ENCODE peak calls at places on chromosomes 5 and 9, in eight cellular contexts. One of them, this sample, is unnamed.

GRCh38 chr5:135039526-135040296 is 5.7 kb upstream of the PITX1 start:
- DNase-seq in hypothalamus: no peak
- DNase-seq in glutamatergic neuron: peak
- DNase-seq in activated naive CD4-positive, alpha-beta T cell treated with Interleukin-2 at 50 U/mL for 16 hours: no peak
- DNase-seq in cardiac fibroblast: no peak
- DNase-seq in H9: peak
- DNase-seq in choroid plexus epithelial cell: no peak
- DNase-seq in activated CD4-positive, alpha-beta T cell treated with anti-CD3 and anti-CD28 coated beads, Interleukin-2, amount 50 U/mL, for 4 hours: no peak
- DNase-seq in this sample: no peak

GRCh38 chr5:121795511-121795910 is 56.2 kb upstream of the FTMT start:
- DNase-seq in hypothalamus: no peak
- DNase-seq in glutamatergic neuron: no peak
- DNase-seq in activated naive CD4-positive, alpha-beta T cell treated with Interleukin-2 at 50 U/mL for 16 hours: no peak
- DNase-seq in cardiac fibroblast: no peak
- DNase-seq in H9: peak
- DNase-seq in choroid plexus epithelial cell: no peak
- DNase-seq in activated CD4-positive, alpha-beta T cell treated with anti-CD3 and anti-CD28 coated beads, Interleukin-2, amount 50 U/mL, for 4 hours: no peak
- DNase-seq in this sample: no peak

GRCh38 chr5:42919600-42919999 is 107.9 kb upstream of the SELENOP start:
- DNase-seq in hypothalamus: no peak
- DNase-seq in glutamatergic neuron: no peak
- DNase-seq in activated naive CD4-positive, alpha-beta T cell treated with Interleukin-2 at 50 U/mL for 16 hours: no peak
- DNase-seq in cardiac fibroblast: no peak
- DNase-seq in H9: no peak
- DNase-seq in choroid plexus epithelial cell: no peak
- DNase-seq in activated CD4-positive, alpha-beta T cell treated with anti-CD3 and anti-CD28 coated beads, Interleukin-2, amount 50 U/mL, for 4 hours: no peak
- DNase-seq in this sample: no peak

GRCh38 chr5:150286820-150287219 is 2.8 kb downstream of the CAMK2A start:
- DNase-seq in hypothalamus: no peak
- DNase-seq in glutamatergic neuron: peak
- DNase-seq in activated naive CD4-positive, alpha-beta T cell treated with Interleukin-2 at 50 U/mL for 16 hours: no peak
- DNase-seq in cardiac fibroblast: no peak
- DNase-seq in H9: peak
- DNase-seq in choroid plexus epithelial cell: no peak
- DNase-seq in activated CD4-positive, alpha-beta T cell treated with anti-CD3 and anti-CD28 coated beads, Interleukin-2, amount 50 U/mL, for 4 hours: no peak
- DNase-seq in this sample: no peak

GRCh38 chr9:120392245-120392644 is 187.7 kb downstream of the CDK5RAP2 start:
- DNase-seq in hypothalamus: no peak
- DNase-seq in glutamatergic neuron: no peak
- DNase-seq in activated naive CD4-positive, alpha-beta T cell treated with Interleukin-2 at 50 U/mL for 16 hours: no peak
- DNase-seq in cardiac fibroblast: no peak
- DNase-seq in H9: no peak
- DNase-seq in choroid plexus epithelial cell: no peak
- DNase-seq in activated CD4-positive, alpha-beta T cell treated with anti-CD3 and anti-CD28 coated beads, Interleukin-2, amount 50 U/mL, for 4 hours: no peak
- DNase-seq in this sample: no peak

GRCh38 chr5:143698534-143698933 is 113.4 kb upstream of the HMHB1 start:
- DNase-seq in hypothalamus: no peak
- DNase-seq in glutamatergic neuron: no peak
- DNase-seq in activated naive CD4-positive, alpha-beta T cell treated with Interleukin-2 at 50 U/mL for 16 hours: no peak
- DNase-seq in cardiac fibroblast: no peak
- DNase-seq in H9: no peak
- DNase-seq in choroid plexus epithelial cell: no peak
- DNase-seq in activated CD4-positive, alpha-beta T cell treated with anti-CD3 and anti-CD28 coated beads, Interleukin-2, amount 50 U/mL, for 4 hours: no peak
- DNase-seq in this sample: no peak

GRCh38 chr5:54638090-54638489 is 120.5 kb downstream of the SNX18 start:
- DNase-seq in hypothalamus: no peak
- DNase-seq in glutamatergic neuron: no peak
- DNase-seq in activated naive CD4-positive, alpha-beta T cell treated with Interleukin-2 at 50 U/mL for 16 hours: no peak
- DNase-seq in cardiac fibroblast: no peak
- DNase-seq in H9: no peak
- DNase-seq in choroid plexus epithelial cell: no peak
- DNase-seq in activated CD4-positive, alpha-beta T cell treated with anti-CD3 and anti-CD28 coated beads, Interleukin-2, amount 50 U/mL, for 4 hours: no peak
- DNase-seq in this sample: peak

GRCh38 chr5:74034738-74035137 is 408.7 kb downstream of the ARHGEF28 start:
- DNase-seq in hypothalamus: no peak
- DNase-seq in glutamatergic neuron: no peak
- DNase-seq in activated naive CD4-positive, alpha-beta T cell treated with Interleukin-2 at 50 U/mL for 16 hours: no peak
- DNase-seq in cardiac fibroblast: peak
- DNase-seq in H9: no peak
- DNase-seq in choroid plexus epithelial cell: peak
- DNase-seq in activated CD4-positive, alpha-beta T cell treated with anti-CD3 and anti-CD28 coated beads, Interleukin-2, amount 50 U/mL, for 4 hours: no peak
- DNase-seq in this sample: no peak

GRCh38 chr9:72305102-72305546 is 59.9 kb downstream of the ZFAND5 start:
- DNase-seq in hypothalamus: no peak
- DNase-seq in glutamatergic neuron: no peak
- DNase-seq in activated naive CD4-positive, alpha-beta T cell treated with Interleukin-2 at 50 U/mL for 16 hours: peak
- DNase-seq in cardiac fibroblast: peak
- DNase-seq in H9: peak
- DNase-seq in choroid plexus epithelial cell: peak
- DNase-seq in activated CD4-positive, alpha-beta T cell treated with anti-CD3 and anti-CD28 coated beads, Interleukin-2, amount 50 U/mL, for 4 hours: no peak
- DNase-seq in this sample: no peak

GRCh38 chr5:34905564-34905963 is 9.7 kb downstream of the RAD1 start:
- DNase-seq in hypothalamus: no peak
- DNase-seq in glutamatergic neuron: no peak
- DNase-seq in activated naive CD4-positive, alpha-beta T cell treated with Interleukin-2 at 50 U/mL for 16 hours: no peak
- DNase-seq in cardiac fibroblast: peak
- DNase-seq in H9: no peak
- DNase-seq in choroid plexus epithelial cell: peak
- DNase-seq in activated CD4-positive, alpha-beta T cell treated with anti-CD3 and anti-CD28 coated beads, Interleukin-2, amount 50 U/mL, for 4 hours: no peak
- DNase-seq in this sample: no peak

GRCh38 chr9:8604201-8604600 is 804.6 kb upstream of the DMAC1 start:
- DNase-seq in hypothalamus: no peak
- DNase-seq in glutamatergic neuron: no peak
- DNase-seq in activated naive CD4-positive, alpha-beta T cell treated with Interleukin-2 at 50 U/mL for 16 hours: no peak
- DNase-seq in cardiac fibroblast: no peak
- DNase-seq in H9: no peak
- DNase-seq in choroid plexus epithelial cell: peak
- DNase-seq in activated CD4-positive, alpha-beta T cell treated with anti-CD3 and anti-CD28 coated beads, Interleukin-2, amount 50 U/mL, for 4 hours: no peak
- DNase-seq in this sample: no peak

GRCh38 chr5:149205625-149206523 is 64.6 kb downstream of the ABLIM3 start:
- DNase-seq in hypothalamus: no peak
- DNase-seq in glutamatergic neuron: no peak
- DNase-seq in activated naive CD4-positive, alpha-beta T cell treated with Interleukin-2 at 50 U/mL for 16 hours: no peak
- DNase-seq in cardiac fibroblast: peak
- DNase-seq in H9: no peak
- DNase-seq in choroid plexus epithelial cell: peak
- DNase-seq in activated CD4-positive, alpha-beta T cell treated with anti-CD3 and anti-CD28 coated beads, Interleukin-2, amount 50 U/mL, for 4 hours: no peak
- DNase-seq in this sample: no peak

GRCh38 chr5:132275367-132276220 is 18.1 kb downstream of the PDLIM4 start:
- DNase-seq in hypothalamus: no peak
- DNase-seq in glutamatergic neuron: no peak
- DNase-seq in activated naive CD4-positive, alpha-beta T cell treated with Interleukin-2 at 50 U/mL for 16 hours: no peak
- DNase-seq in cardiac fibroblast: no peak
- DNase-seq in H9: no peak
- DNase-seq in choroid plexus epithelial cell: no peak
- DNase-seq in activated CD4-positive, alpha-beta T cell treated with anti-CD3 and anti-CD28 coated beads, Interleukin-2, amount 50 U/mL, for 4 hours: no peak
- DNase-seq in this sample: no peak

GRCh38 chr9:112866662-112867274 is 23.9 kb downstream of the SLC46A2 start:
- DNase-seq in hypothalamus: no peak
- DNase-seq in glutamatergic neuron: no peak
- DNase-seq in activated naive CD4-positive, alpha-beta T cell treated with Interleukin-2 at 50 U/mL for 16 hours: no peak
- DNase-seq in cardiac fibroblast: peak
- DNase-seq in H9: peak
- DNase-seq in choroid plexus epithelial cell: peak
- DNase-seq in activated CD4-positive, alpha-beta T cell treated with anti-CD3 and anti-CD28 coated beads, Interleukin-2, amount 50 U/mL, for 4 hours: no peak
- DNase-seq in this sample: no peak

GRCh38 chr5:133610489-133611356 is 1.6 kb downstream of the FSTL4 start:
- DNase-seq in hypothalamus: no peak
- DNase-seq in glutamatergic neuron: peak
- DNase-seq in activated naive CD4-positive, alpha-beta T cell treated with Interleukin-2 at 50 U/mL for 16 hours: peak
- DNase-seq in cardiac fibroblast: peak
- DNase-seq in H9: peak
- DNase-seq in choroid plexus epithelial cell: peak
- DNase-seq in activated CD4-positive, alpha-beta T cell treated with anti-CD3 and anti-CD28 coated beads, Interleukin-2, amount 50 U/mL, for 4 hours: no peak
- DNase-seq in this sample: no peak

GRCh38 chr9:109906766-109907382 is 126.9 kb downstream of the PALM2AKAP2 start:
- DNase-seq in hypothalamus: no peak
- DNase-seq in glutamatergic neuron: no peak
- DNase-seq in activated naive CD4-positive, alpha-beta T cell treated with Interleukin-2 at 50 U/mL for 16 hours: no peak
- DNase-seq in cardiac fibroblast: peak
- DNase-seq in H9: no peak
- DNase-seq in choroid plexus epithelial cell: peak
- DNase-seq in activated CD4-positive, alpha-beta T cell treated with anti-CD3 and anti-CD28 coated beads, Interleukin-2, amount 50 U/mL, for 4 hours: no peak
- DNase-seq in this sample: no peak

GRCh38 chr5:79564798-79565279 is 47.4 kb upstream of the TENT2 start:
- DNase-seq in hypothalamus: no peak
- DNase-seq in glutamatergic neuron: no peak
- DNase-seq in activated naive CD4-positive, alpha-beta T cell treated with Interleukin-2 at 50 U/mL for 16 hours: no peak
- DNase-seq in cardiac fibroblast: no peak
- DNase-seq in H9: no peak
- DNase-seq in choroid plexus epithelial cell: no peak
- DNase-seq in activated CD4-positive, alpha-beta T cell treated with anti-CD3 and anti-CD28 coated beads, Interleukin-2, amount 50 U/mL, for 4 hours: no peak
- DNase-seq in this sample: no peak

GRCh38 chr9:126496781-126497667 is 116.7 kb upstream of the LMX1B start:
- DNase-seq in hypothalamus: no peak
- DNase-seq in glutamatergic neuron: no peak
- DNase-seq in activated naive CD4-positive, alpha-beta T cell treated with Interleukin-2 at 50 U/mL for 16 hours: no peak
- DNase-seq in cardiac fibroblast: no peak
- DNase-seq in H9: no peak
- DNase-seq in choroid plexus epithelial cell: no peak
- DNase-seq in activated CD4-positive, alpha-beta T cell treated with anti-CD3 and anti-CD28 coated beads, Interleukin-2, amount 50 U/mL, for 4 hours: no peak
- DNase-seq in this sample: no peak

GRCh38 chr5:143737073-143737472 is 74.9 kb upstream of the HMHB1 start:
- DNase-seq in hypothalamus: no peak
- DNase-seq in glutamatergic neuron: no peak
- DNase-seq in activated naive CD4-positive, alpha-beta T cell treated with Interleukin-2 at 50 U/mL for 16 hours: no peak
- DNase-seq in cardiac fibroblast: no peak
- DNase-seq in H9: no peak
- DNase-seq in choroid plexus epithelial cell: no peak
- DNase-seq in activated CD4-positive, alpha-beta T cell treated with anti-CD3 and anti-CD28 coated beads, Interleukin-2, amount 50 U/mL, for 4 hours: no peak
- DNase-seq in this sample: no peak

GRCh38 chr5:78495800-78496199 is 135.4 kb downstream of the SCAMP1 start:
- DNase-seq in hypothalamus: no peak
- DNase-seq in glutamatergic neuron: no peak
- DNase-seq in activated naive CD4-positive, alpha-beta T cell treated with Interleukin-2 at 50 U/mL for 16 hours: no peak
- DNase-seq in cardiac fibroblast: peak
- DNase-seq in H9: peak
- DNase-seq in choroid plexus epithelial cell: no peak
- DNase-seq in activated CD4-positive, alpha-beta T cell treated with anti-CD3 and anti-CD28 coated beads, Interleukin-2, amount 50 U/mL, for 4 hours: no peak
- DNase-seq in this sample: no peak

GRCh38 chr5:41270423-41271251 is 57.3 kb upstream of the C6 start:
- DNase-seq in hypothalamus: no peak
- DNase-seq in glutamatergic neuron: peak
- DNase-seq in activated naive CD4-positive, alpha-beta T cell treated with Interleukin-2 at 50 U/mL for 16 hours: no peak
- DNase-seq in cardiac fibroblast: peak
- DNase-seq in H9: no peak
- DNase-seq in choroid plexus epithelial cell: peak
- DNase-seq in activated CD4-positive, alpha-beta T cell treated with anti-CD3 and anti-CD28 coated beads, Interleukin-2, amount 50 U/mL, for 4 hours: no peak
- DNase-seq in this sample: peak

GRCh38 chr5:50744761-50745160 is 78.3 kb downstream of the PARP8 start:
- DNase-seq in hypothalamus: no peak
- DNase-seq in glutamatergic neuron: no peak
- DNase-seq in activated naive CD4-positive, alpha-beta T cell treated with Interleukin-2 at 50 U/mL for 16 hours: no peak
- DNase-seq in cardiac fibroblast: peak
- DNase-seq in H9: no peak
- DNase-seq in choroid plexus epithelial cell: peak
- DNase-seq in activated CD4-positive, alpha-beta T cell treated with anti-CD3 and anti-CD28 coated beads, Interleukin-2, amount 50 U/mL, for 4 hours: no peak
- DNase-seq in this sample: peak

GRCh38 chr5:68369436-68370125 is 154.0 kb downstream of the PIK3R1 start:
- DNase-seq in hypothalamus: no peak
- DNase-seq in glutamatergic neuron: no peak
- DNase-seq in activated naive CD4-positive, alpha-beta T cell treated with Interleukin-2 at 50 U/mL for 16 hours: peak
- DNase-seq in cardiac fibroblast: no peak
- DNase-seq in H9: no peak
- DNase-seq in choroid plexus epithelial cell: no peak
- DNase-seq in activated CD4-positive, alpha-beta T cell treated with anti-CD3 and anti-CD28 coated beads, Interleukin-2, amount 50 U/mL, for 4 hours: peak
- DNase-seq in this sample: no peak

GRCh38 chr5:21834863-21835262 is 1018.3 kb downstream of the CDH12 start:
- DNase-seq in hypothalamus: no peak
- DNase-seq in glutamatergic neuron: no peak
- DNase-seq in activated naive CD4-positive, alpha-beta T cell treated with Interleukin-2 at 50 U/mL for 16 hours: no peak
- DNase-seq in cardiac fibroblast: no peak
- DNase-seq in H9: no peak
- DNase-seq in choroid plexus epithelial cell: no peak
- DNase-seq in activated CD4-positive, alpha-beta T cell treated with anti-CD3 and anti-CD28 coated beads, Interleukin-2, amount 50 U/mL, for 4 hours: no peak
- DNase-seq in this sample: no peak

This sample was measured in CD4-positive, CD25-positive, alpha-beta regulatory T cell.